ENCODE peak calls at places on chromosomes 7 and 10, in nine cellular contexts. A, D, W, E, O, S, X, Q and P are unnamed samples.

GRCh38 chr10:21197006-21197405 is 299.9 kb upstream of the NEBL start:
- DNase-seq in E (no peak), X (no peak), S (no peak), A (no peak), D (no peak), W (no peak), O (no peak), Q (no peak), P (no peak)

GRCh38 chr7:22238354-22239311 is 118.3 kb downstream of the RAPGEF5 start:
- DNase-seq in Q (no peak), X (no peak), A (no peak), O (peak), S (no peak), E (no peak), D (no peak), W (no peak), P (no peak)

GRCh38 chr10:131787961-131788360 is 112.8 kb upstream of the PPP2R2D start:
- DNase-seq in A (no peak), E (no peak), O (no peak), Q (no peak), X (no peak), D (no peak), S (no peak), W (no peak), P (no peak)

GRCh38 chr7:17939111-17939669 is 1.1 kb downstream of the SNX13 start:
- DNase-seq in Q (no peak), X (peak), D (no peak), S (peak), A (peak), O (peak), W (no peak), E (no peak), P (no peak)

GRCh38 chr10:95333997-95334792 is 43.4 kb upstream of the PDLIM1 start:
- DNase-seq in S (peak), Q (no peak), W (no peak), E (peak), A (peak), D (no peak), X (no peak), O (peak), P (no peak)

GRCh38 chr7:74443591-74444365 is 9.9 kb upstream of the GTF2IRD1 start:
- DNase-seq in S (no peak), Q (no peak), D (no peak), O (no peak), E (no peak), W (no peak), A (no peak), X (no peak), P (no peak)

GRCh38 chr10:125886914-125887512 is 5.9 kb upstream of the DHX32 start:
- DNase-seq in D (no peak), Q (no peak), X (no peak), A (no peak), E (no peak), S (no peak), O (no peak), W (no peak), P (no peak)

GRCh38 chr10:58385784-58386112 is 538 bp downstream of the TFAM start:
- DNase-seq in S (peak), D (peak), W (peak), X (peak), Q (no peak), O (peak), A (peak), E (no peak), P (peak)

GRCh38 chr7:149880871-149881301 is 7.1 kb downstream of the ATP6V0E2 start:
- DNase-seq in Q (no peak), D (no peak), A (peak), O (no peak), X (peak), E (peak), S (peak), W (no peak), P (no peak)

DNA sequence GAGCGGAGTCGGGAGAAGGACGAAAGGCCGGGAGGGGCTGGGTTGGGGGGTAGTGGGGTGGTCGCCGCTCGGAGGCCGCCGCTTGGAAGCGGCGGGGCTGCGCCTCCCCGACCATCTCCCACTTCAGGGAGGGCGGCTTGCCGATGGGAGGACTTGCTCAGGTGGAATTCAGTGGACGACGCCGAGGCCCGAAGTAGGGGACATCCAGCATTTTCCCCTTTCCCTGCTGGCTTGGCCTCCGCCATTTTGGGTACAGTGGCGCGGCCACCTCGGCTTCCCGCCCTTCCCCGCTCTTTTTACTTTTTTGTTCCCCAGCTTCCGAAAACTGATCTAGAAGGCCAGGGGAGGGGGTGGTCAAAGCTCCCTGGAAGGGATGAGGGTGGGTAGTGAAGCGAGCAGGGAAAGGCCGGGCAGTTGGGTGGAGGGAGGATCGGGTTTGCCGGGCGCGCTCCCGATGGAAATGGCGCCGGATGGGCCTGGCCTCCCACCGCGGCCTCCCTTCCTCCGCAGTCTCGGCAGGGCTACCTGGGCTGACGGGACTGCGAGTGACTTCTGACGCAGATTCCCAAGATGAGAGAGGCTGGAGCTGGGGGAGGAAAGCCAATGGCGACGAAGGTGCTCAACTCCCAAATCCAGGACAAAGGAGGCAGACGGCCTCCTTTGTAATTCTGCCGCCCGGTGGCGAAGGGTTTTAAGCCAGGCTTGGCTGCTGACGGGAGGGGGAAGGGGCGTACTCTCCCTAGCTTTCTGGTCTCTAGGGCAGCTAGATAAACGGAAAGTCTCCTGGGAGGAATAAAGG is at the start of gene PBLD:
- DNase-seq in X (peak), O (peak), E (peak), W (peak), D (peak), A (peak), Q (peak), S (peak), P (peak)
- TF ChIP-seq CTCF in X (peak), O (peak), E (peak), W (peak), D (no peak), A (peak), Q (peak), S (peak), P (peak)

GRCh38 chr7:155511597-155511996 is 34.8 kb downstream of the CNPY1 start:
- DNase-seq in D (no peak), O (no peak), A (no peak), Q (no peak), W (no peak), E (no peak), X (no peak), S (no peak), P (no peak)

GRCh38 chr7:155510975-155511595 is 35.3 kb downstream of the CNPY1 start:
- DNase-seq in W (no peak), D (no peak), A (no peak), E (no peak), Q (no peak), S (no peak), X (no peak), O (no peak), P (no peak)

GRCh38 chr7:155508372-155509024 is 37.9 kb downstream of the CNPY1 start:
- DNase-seq in O (no peak), W (no peak), Q (no peak), S (no peak), D (no peak), E (no peak), A (no peak), X (no peak), P (no peak)

GRCh38 chr7:155509025-155509724 is 37.2 kb downstream of the CNPY1 start:
- DNase-seq in E (no peak), A (no peak), S (no peak), W (no peak), Q (no peak), X (no peak), O (no peak), D (no peak), P (no peak)

GRCh38 chr7:155509725-155510551 is 36.4 kb downstream of the CNPY1 start:
- DNase-seq in O (no peak), S (no peak), Q (no peak), W (peak), D (no peak), E (no peak), X (no peak), A (no peak), P (no peak)
- TF ChIP-seq CTCF in O (no peak), S (no peak), Q (no peak), W (peak), D (no peak), E (no peak), X (peak), A (no peak), P (no peak)

DNA sequence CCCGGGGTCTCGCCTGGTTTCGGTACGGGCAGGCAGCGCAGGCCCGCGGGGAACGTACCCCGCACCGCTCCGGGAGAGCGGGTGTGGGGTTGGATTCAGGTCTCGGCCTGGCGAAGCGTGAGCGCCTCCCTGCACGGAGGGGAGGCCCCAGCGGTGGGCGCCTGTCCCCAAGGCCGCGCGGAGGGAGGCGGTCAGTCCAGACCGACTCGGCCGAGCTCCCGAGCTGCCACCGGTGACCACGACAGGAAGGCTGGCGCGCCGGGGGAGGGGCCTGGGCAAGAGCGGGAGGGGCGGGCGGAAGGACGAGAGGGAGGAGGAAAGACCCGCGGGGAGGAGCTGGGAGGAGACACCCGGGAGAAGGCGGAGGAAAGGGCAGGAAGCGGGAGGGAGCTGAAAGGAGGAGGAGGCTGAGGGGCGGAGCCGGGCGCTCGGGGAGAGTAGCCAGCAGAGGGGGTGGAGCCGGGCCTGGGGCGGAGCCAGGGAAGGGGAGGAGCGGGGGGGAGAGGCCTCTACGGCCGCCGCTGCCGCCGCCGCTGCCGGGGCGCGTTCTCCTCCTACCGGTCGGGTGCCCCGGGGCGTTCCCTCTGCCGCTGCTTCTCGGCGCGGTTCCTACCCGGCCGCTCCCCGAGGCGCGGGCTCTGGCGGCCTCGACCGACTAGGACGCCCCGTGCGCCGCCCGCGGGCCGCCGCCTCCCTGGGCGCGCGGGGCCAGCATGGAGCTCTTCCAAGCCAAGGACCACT is at the start of gene INPP5F:
- DNase-seq in X (peak), S (peak), D (peak), W (peak), A (peak), E (peak), Q (peak), O (peak), P (peak)
- TF ChIP-seq CTCF in X (no peak), S (peak), D (no peak), W (peak), A (peak), E (peak), Q (peak), O (peak), P (peak)

DNA sequence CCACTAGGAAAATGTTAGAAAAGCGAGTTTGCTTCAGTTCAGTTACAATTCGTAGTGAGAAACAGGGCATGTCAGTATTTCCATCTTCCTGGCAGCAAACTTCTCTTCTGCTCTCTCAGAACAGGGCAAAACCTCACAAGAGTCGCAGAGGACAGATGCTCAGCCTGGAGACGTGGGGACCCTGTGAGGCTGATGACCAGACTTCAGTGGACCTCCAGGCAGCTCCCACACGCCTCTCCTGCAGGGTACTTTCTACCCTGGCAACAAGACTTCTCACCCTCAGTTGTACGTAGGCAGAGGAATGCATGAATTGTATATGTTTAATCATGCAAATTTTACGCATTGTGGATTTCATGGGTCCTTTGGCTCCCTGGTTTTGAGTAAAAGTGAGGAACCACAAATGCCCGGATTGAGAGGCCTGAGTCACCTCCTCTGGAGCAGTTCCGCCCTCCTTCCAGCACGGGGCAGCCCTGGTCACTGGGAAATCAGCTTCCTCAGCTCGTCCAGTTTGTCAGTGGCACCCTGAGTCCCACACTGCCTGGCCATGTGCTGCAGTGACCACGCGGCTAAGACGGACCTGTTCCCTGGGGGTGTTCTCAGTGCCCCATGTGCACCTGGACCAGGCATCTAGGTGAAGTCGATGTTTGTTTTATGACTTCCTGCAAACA is 165.3 kb downstream of the TNS3 start:
- DNase-seq in Q (no peak), D (no peak), A (no peak), W (no peak), O (no peak), X (no peak), E (no peak), S (no peak), P (no peak)
- TF ChIP-seq CTCF in Q (no peak), D (no peak), A (no peak), W (no peak), O (no peak), X (no peak), E (no peak), S (no peak), P (no peak)

GRCh38 chr7:57305192-57305748 is 144.7 kb upstream of the ZNF716 start:
- DNase-seq in O (no peak), D (no peak), X (no peak), S (no peak), E (no peak), A (no peak), W (no peak), Q (no peak), P (no peak)
- TF ChIP-seq CTCF in O (no peak), D (peak), X (no peak), S (no peak), E (peak), A (peak), W (no peak), Q (peak), P (no peak)